ENCODE peak calls at places on chromosomes 2 and 18, in five cellular contexts. D, B, U, Q and E are unnamed samples.
A peak's percentile ranks its signal among the peaks of the same experiment; 100 is the strongest.

GRCh38 chr2:139529045-139529444 is 748.9 kb upstream of the NXPH2 start:
- DNase-seq in B (peak; percentile 18), U (peak; percentile 0), D (no peak), Q (no peak), E (no peak)

GRCh38 chr2:70523996-70524965 is 29.3 kb downstream of the TGFA start:
- DNase-seq in D (peak; percentile 97), B (peak; percentile 96), U (peak; percentile 76), Q (peak; percentile 16), E (no peak)

GRCh38 chr18:11316546-11316945 is 167.2 kb upstream of the PIEZO2 start:
- DNase-seq in U (no peak), B (no peak), D (no peak), Q (no peak), E (no peak)

GRCh38 chr2:64166212-64166611 is 22.0 kb upstream of the PELI1 start:
- DNase-seq in Q (no peak), U (no peak), B (no peak), D (no peak), E (no peak)

GRCh38 chr2:74036450-74037175 is 51.9 kb downstream of the TET3 start:
- DNase-seq in D (no peak), B (no peak), U (no peak), Q (no peak), E (no peak)

GRCh38 chr18:79575891-79576685 is 103.5 kb upstream of the CTDP1 start:
- DNase-seq in Q (peak; percentile 64), D (peak; percentile 28), U (peak; percentile 77), B (no peak), E (no peak)

GRCh38 chr2:216857131-216857550 is 2.7 kb downstream of the TNP1 start:
- DNase-seq in D (no peak), B (no peak), Q (no peak), U (peak; percentile 44), E (no peak)

GRCh38 chr2:136985044-136985443 is 219.7 kb downstream of the THSD7B start:
- DNase-seq in U (peak; percentile 1), B (no peak), D (no peak), Q (no peak), E (no peak)

GRCh38 chr2:182999348-183000028 is 38.8 kb downstream of the NCKAP1 start:
- DNase-seq in B (no peak), D (no peak), U (no peak), Q (no peak), E (no peak)

GRCh38 chr2:181742908-181743722 is 62.8 kb upstream of the NEUROD1 start:
- DNase-seq in B (peak; percentile 50), Q (no peak), U (peak; percentile 38), D (no peak), E (no peak)

GRCh38 chr2:155100261-155100660 is 401.8 kb downstream of the KCNJ3 start:
- DNase-seq in B (peak; percentile 41), U (no peak), D (no peak), Q (no peak), E (no peak)

GRCh38 chr2:143371616-143372015 is 242.4 kb downstream of the ARHGAP15 start:
- DNase-seq in Q (no peak), B (no peak), U (no peak), D (no peak), E (no peak)

GRCh38 chr18:49228182-49228581 is 232.3 kb downstream of the DYM start:
- DNase-seq in D (no peak), U (no peak), Q (no peak), B (no peak), E (no peak)

GRCh38 chr2:7984693-7985353 is 697.0 kb upstream of the ID2 start:
- DNase-seq in B (no peak), D (no peak), Q (no peak), U (no peak), E (no peak)

GRCh38 chr2:37882036-37882435 is 43.1 kb upstream of the RMDN2 start:
- DNase-seq in D (no peak), U (no peak), Q (no peak), B (no peak), E (no peak)

GRCh38 chr2:241539616-241540374 is 18.8 kb upstream of the BOK start:
- DNase-seq in U (no peak), B (no peak), Q (no peak), D (no peak), E (no peak)

DNA sequence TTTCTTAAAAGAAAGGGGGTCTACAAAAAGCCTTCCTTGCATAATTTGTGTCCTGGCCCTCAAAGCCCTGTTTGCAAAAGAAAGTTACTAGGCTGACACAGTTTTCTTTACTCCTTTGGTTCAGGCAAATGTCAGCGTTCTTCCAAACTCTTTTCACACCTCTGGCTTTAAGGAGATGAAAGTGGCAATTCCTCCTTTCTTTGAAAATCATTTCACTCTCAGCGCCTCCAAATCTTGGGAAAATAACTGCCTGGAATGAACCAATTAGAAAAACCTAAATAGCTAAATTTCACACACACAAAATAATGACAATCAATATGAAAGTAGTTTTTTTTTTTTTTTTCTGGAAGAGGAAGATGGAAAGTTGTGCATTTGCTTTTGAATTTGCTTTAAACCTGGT is 1.6 kb downstream of the MEIS1 start:
- DNase-seq in D (no peak), Q (no peak), U (no peak), B (no peak), E (no peak)
- TF ChIP-seq CTCF in D (no peak), Q (no peak), U (no peak), B (no peak), E (no peak)

GRCh38 chr2:212030709-212031108 is 507.9 kb downstream of the ERBB4 start:
- DNase-seq in U (no peak), B (no peak), D (no peak), Q (no peak), E (no peak)

GRCh38 chr2:212033888-212034287 is 504.7 kb downstream of the ERBB4 start:
- DNase-seq in U (no peak), Q (no peak), B (no peak), D (no peak), E (no peak)

GRCh38 chr2:212034841-212035585 is 503.6 kb downstream of the ERBB4 start:
- DNase-seq in B (no peak), D (no peak), U (peak; percentile 39), Q (no peak), E (no peak)

GRCh38 chr2:212032032-212032431 is 506.6 kb downstream of the ERBB4 start:
- DNase-seq in B (no peak), U (peak; percentile 89), D (no peak), Q (no peak), E (no peak)

GRCh38 chr2:212032536-212033219 is 505.9 kb downstream of the ERBB4 start:
- DNase-seq in U (peak; percentile 69), B (no peak), D (no peak), Q (no peak), E (no peak)
- H3K4me3 ChIP-seq in U (no peak overlapping the region), B (no peak overlapping the region), D (no peak overlapping the region), Q (no peak overlapping the region), E (no peak overlapping the region)

GRCh38 chr2:96205238-96205637 is 3.4 kb downstream of the STARD7 start:
- DNase-seq in D (no peak), B (no peak), U (peak; percentile 14), Q (no peak), E (no peak)
- H3K4me1 ChIP-seq in D (peaks cover 31% of the 10 kb centered on the region), B (peaks cover 36% of the 10 kb centered on the region), U (peaks cover 34% of the 10 kb centered on the region), Q (peaks cover 95% of the 10 kb centered on the region), E (no peaks in the 10 kb centered on the region)

GRCh38 chr2:119523959-119524694 is at the start of gene SCTR:
- DNase-seq in U (no peak), Q (no peak), D (no peak), B (no peak), E (no peak)
- TF ChIP-seq CTCF in U (no peak), Q (no peak), D (no peak), B (no peak), E (no peak)

DNA sequence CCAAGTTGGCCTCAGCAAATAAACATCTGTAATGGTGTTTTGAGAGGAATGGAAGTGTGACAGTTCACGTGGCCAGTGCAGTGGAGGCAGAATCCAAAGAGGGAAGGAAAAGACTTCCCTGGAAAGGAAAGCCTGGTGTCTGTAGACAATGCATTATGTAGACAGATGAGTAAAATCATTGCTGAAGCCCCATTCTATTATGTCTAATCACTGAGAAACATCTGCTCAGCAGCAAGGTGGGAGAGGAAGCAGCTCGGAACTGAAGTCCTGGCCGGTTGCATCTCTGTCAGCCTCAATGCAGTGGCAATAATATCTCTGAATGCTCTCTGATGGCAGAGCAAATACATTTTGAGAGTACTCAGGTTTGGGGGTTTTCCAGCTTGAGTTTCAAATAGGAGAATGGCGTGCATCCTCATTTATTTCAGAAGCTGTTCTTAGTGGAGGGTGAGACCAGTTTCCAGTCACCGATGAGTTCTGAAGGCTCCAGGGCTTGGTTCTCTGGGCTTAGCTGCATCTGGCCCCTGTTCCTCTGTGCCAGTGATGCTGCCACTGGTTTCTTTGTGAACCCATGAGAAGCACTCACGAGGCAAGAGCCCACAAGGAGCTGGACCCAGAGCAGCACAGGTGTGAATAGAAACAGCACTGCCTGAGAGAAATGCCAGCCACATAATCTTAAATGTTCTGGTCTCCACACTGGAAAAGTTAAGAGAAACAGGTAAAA is 63.3 kb downstream of the RPIA start:
- DNase-seq in D (no peak), U (no peak), Q (no peak), B (no peak), E (no peak)
- H3K4me3 ChIP-seq in D (no peak overlapping the region), U (no peak overlapping the region), Q (no peak overlapping the region), B (no peak overlapping the region), E (no peak overlapping the region)

GRCh38 chr2:173938700-173939384 is 26.3 kb downstream of the SP3 start:
- DNase-seq in B (no peak), Q (no peak), U (no peak), D (no peak), E (no peak)
- H3K4me1 ChIP-seq in B (peaks cover 63% of the 10 kb centered on the region), Q (peaks cover 94% of the 10 kb centered on the region), U (peaks cover 16% of the 10 kb centered on the region), D (peaks cover 34% of the 10 kb centered on the region), E (peaks cover 4% of the 10 kb centered on the region)

DNA sequence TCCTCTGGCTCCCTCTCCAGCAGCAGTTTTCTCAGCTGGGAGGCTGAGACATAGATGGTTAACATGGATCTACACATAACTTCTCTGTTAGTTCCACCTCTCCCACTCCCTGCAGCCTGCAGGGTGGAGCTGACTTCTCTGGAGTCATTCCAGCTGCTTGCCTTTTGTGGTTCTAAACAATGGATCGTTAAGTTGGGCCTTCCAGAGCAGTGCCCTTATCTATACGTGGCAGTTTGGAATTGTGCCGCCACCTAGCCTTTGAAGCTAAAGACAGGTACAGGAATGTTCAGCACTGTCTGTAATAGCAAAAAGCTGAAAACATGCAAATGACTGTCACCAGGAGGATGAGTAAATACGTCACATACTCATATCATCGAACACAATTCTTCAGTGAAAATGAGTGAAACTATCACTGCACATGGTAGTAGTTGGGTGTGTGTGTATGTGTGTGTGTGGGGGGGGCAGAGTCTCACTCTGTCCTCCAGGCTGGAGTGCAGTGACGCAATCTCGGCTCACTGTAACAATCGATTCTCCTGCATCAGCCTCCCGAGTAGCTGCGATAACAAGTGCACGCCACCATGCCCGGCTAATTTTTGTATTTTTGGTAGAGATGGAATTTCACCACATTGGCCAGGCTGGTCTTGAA is 50.3 kb downstream of the SH2D6 start:
- DNase-seq in B (peak; percentile 64), Q (no peak), U (peak; percentile 72), D (peak; percentile 77), E (peak; percentile 16)
- TF ChIP-seq CTCF in B (no peak), Q (no peak), U (no peak), D (peak; percentile 36), E (no peak)

DNA sequence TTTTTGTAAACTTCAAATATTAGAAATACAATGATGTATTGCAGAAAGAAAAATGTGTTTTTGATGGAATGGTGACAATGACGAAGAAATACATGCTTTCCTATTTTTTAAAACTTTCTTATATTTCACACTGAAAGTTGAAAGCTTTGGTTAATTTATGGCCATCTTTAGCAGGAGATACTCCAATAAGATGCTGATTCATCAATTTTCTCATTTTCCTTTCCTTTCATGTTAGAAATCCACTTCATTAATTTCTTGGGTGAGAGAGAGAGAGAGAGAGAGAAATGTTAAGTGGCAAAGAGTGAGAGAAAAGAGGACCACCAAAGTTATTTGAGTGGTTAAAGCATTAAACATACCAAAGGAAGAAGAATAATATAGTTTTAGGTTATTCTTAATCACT is 28.6 kb upstream of the MAP2 start:
- DNase-seq in U (no peak), Q (no peak), D (no peak), B (no peak), E (no peak)
- H3K4me3 ChIP-seq in U (no peak overlapping the region), Q (no peak overlapping the region), D (no peak overlapping the region), B (no peak overlapping the region), E (no peak overlapping the region)